ENCODE peak calls at places on chromosomes 4 and X, in four cellular contexts. One of them, this sample, is unnamed.

GRCh38 chr4:16140520-16141249 is 56.9 kb upstream of the PROM1 start:
- DNase-seq in sciatic nerve: no peak
- DNase-seq in tibial nerve: peak
- DNase-seq in aorta: no peak
- DNase-seq in this sample: peak

GRCh38 chr4:146244496-146244895 is 30.2 kb downstream of the REELD1 start:
- DNase-seq in sciatic nerve: no peak
- DNase-seq in aorta: no peak
- DNase-seq in tibial nerve: no peak
- DNase-seq in this sample: no peak

GRCh38 chrX:152896450-152896849 is 1.4 kb upstream of the ZNF185 start:
- DNase-seq in tibial nerve: no peak
- DNase-seq in sciatic nerve: no peak
- DNase-seq in aorta: no peak
- DNase-seq in this sample: peak

GRCh38 chrX:32871636-32872035 is 339.7 kb downstream of the DMD start:
- DNase-seq in aorta: no peak
- DNase-seq in sciatic nerve: no peak
- DNase-seq in tibial nerve: no peak
- DNase-seq in this sample: no peak

GRCh38 chr4:33780952-33781655 is 2463.2 kb downstream of the ARAP2 start:
- DNase-seq in tibial nerve: no peak
- DNase-seq in aorta: no peak
- DNase-seq in sciatic nerve: no peak
- DNase-seq in this sample: no peak

GRCh38 chrX:38275615-38276014 is 51.7 kb downstream of the RPGR start:
- DNase-seq in aorta: no peak
- DNase-seq in tibial nerve: no peak
- DNase-seq in sciatic nerve: no peak
- DNase-seq in this sample: no peak

GRCh38 chr4:11399461-11399971 is 29.2 kb downstream of the HS3ST1 start:
- DNase-seq in aorta: no peak
- DNase-seq in sciatic nerve: no peak
- DNase-seq in tibial nerve: no peak
- DNase-seq in this sample: no peak

GRCh38 chrX:110846071-110846470 is 50.5 kb upstream of the CHRDL1 start:
- DNase-seq in sciatic nerve: no peak
- DNase-seq in tibial nerve: no peak
- DNase-seq in aorta: no peak
- DNase-seq in this sample: no peak

GRCh38 chr4:139656614-139657486 is 8.8 kb upstream of the MGST2 start:
- DNase-seq in aorta: peak
- DNase-seq in sciatic nerve: no peak
- DNase-seq in tibial nerve: peak
- DNase-seq in this sample: peak

GRCh38 chr4:137212601-137213000 is 319.7 kb downstream of the PCDH18 start:
- DNase-seq in sciatic nerve: no peak
- DNase-seq in aorta: no peak
- DNase-seq in tibial nerve: no peak
- DNase-seq in this sample: no peak